ENCODE peak calls at places on chromosome 21, in eight cellular contexts. J is IMR-90, I is A549, Y is HCT116, E is H1, X is SK-N-SH, V is K562, Z is GM12878. L is an unnamed sample.

GRCh38 chr21:31878831-31879230 is 6.0 kb downstream of the HUNK start:
- DNase-seq in J (no peak), I (no peak), Y (no peak), E (no peak), X (no peak), V (no peak), Z (no peak), L (no peak)

GRCh38 chr21:32007461-32007860 is 134.6 kb downstream of the HUNK start:
- DNase-seq in J (peak), I (peak), Y (no peak), E (no peak), X (no peak), V (no peak), Z (no peak), L (no peak)

GRCh38 chr21:25396135-25396711 is 211.1 kb downstream of the MRPL39 start:
- DNase-seq in J (no peak), I (no peak), Y (no peak), E (no peak), X (no peak), V (no peak), Z (peak), L (no peak)

GRCh38 chr21:32734214-32734613 is 6.4 kb upstream of the SYNJ1 start:
- DNase-seq in J (no peak), I (no peak), Y (no peak), E (no peak), X (no peak), V (no peak), Z (no peak), L (no peak)

GRCh38 chr21:36729301-36729970 is 30.5 kb downstream of the SIM2 start:
- DNase-seq in J (no peak), I (no peak), Y (no peak), E (no peak), X (no peak), V (no peak), Z (no peak), L (no peak)

GRCh38 chr21:42190492-42190875 is 28.5 kb upstream of the ABCG1 start:
- DNase-seq in J (no peak), I (no peak), Y (no peak), E (no peak), X (no peak), V (no peak), Z (no peak), L (no peak)

GRCh38 chr21:40215941-40216340 is 348.7 kb downstream of the PCP4 start:
- DNase-seq in J (no peak), I (no peak), Y (no peak), E (no peak), X (no peak), V (no peak), Z (no peak), L (no peak)

GRCh38 chr21:35779690-35780570 is 280.4 kb downstream of the SETD4 start:
- DNase-seq in J (peak), I (no peak), Y (no peak), E (no peak), X (no peak), V (no peak), Z (no peak), L (no peak)

GRCh38 chr21:43207043-43207315 is 38.2 kb downstream of the CRYAA start:
- DNase-seq in J (no peak), I (no peak), Y (no peak), E (no peak), X (no peak), V (no peak), Z (no peak), L (no peak)

GRCh38 chr21:17758703-17759102 is 60.5 kb downstream of the C21orf91 start:
- DNase-seq in J (no peak), I (no peak), Y (no peak), E (no peak), X (no peak), V (peak), Z (no peak), L (no peak)

GRCh38 chr21:28885853-28886177 is 106.9 kb downstream of the LTN1 start:
- DNase-seq in J (no peak), I (no peak), Y (no peak), E (no peak), X (no peak), V (peak), Z (no peak), L (no peak)

GRCh38 chr21:21279193-21279901 is 281.1 kb downstream of the NCAM2 start:
- DNase-seq in J (no peak), I (no peak), Y (no peak), E (no peak), X (no peak), V (no peak), Z (no peak), L (no peak)

GRCh38 chr21:28127390-28127789 is 865.3 kb downstream of the LTN1 start:
- DNase-seq in J (peak), I (no peak), Y (no peak), E (no peak), X (no peak), V (no peak), Z (no peak), L (no peak)

GRCh38 chr21:42779431-42779861 is 99.9 kb downstream of the WDR4 start:
- DNase-seq in J (no peak), I (no peak), Y (no peak), E (no peak), X (no peak), V (no peak), Z (no peak), L (no peak)

GRCh38 chr21:36661511-36662309 is 37.2 kb upstream of the SIM2 start:
- DNase-seq in J (peak), I (peak), Y (peak), E (no peak), X (peak), V (peak), Z (no peak), L (peak)

GRCh38 chr21:19607983-19608668 is 1204.5 kb upstream of the TMPRSS15 start:
- DNase-seq in J (no peak), I (no peak), Y (no peak), E (no peak), X (no peak), V (peak), Z (no peak), L (no peak)

GRCh38 chr21:31190516-31190915 is 152.2 kb upstream of the KRTAP19-8 start:
- DNase-seq in J (no peak), I (no peak), Y (no peak), E (no peak), X (no peak), V (no peak), Z (no peak), L (no peak)

GRCh38 chr21:33434770-33435360 is 31.7 kb downstream of the IFNGR2 start:
- DNase-seq in J (peak), I (peak), Y (no peak), E (no peak), X (no peak), V (peak), Z (peak), L (no peak)

GRCh38 chr21:35508389-35508888 is 459.3 kb upstream of the RUNX1 start:
- DNase-seq in J (peak), I (no peak), Y (peak), E (peak), X (no peak), V (peak), Z (no peak), L (peak)

GRCh38 chr21:29190920-29191319 is 60.5 kb downstream of the MAP3K7CL start:
- DNase-seq in J (peak), I (no peak), Y (no peak), E (no peak), X (no peak), V (no peak), Z (no peak), L (peak)

GRCh38 chr21:42238185-42238934 is 19.4 kb downstream of the ABCG1 start:
- DNase-seq in J (no peak), I (no peak), Y (no peak), E (no peak), X (no peak), V (no peak), Z (peak), L (no peak)

GRCh38 chr21:27466175-27466574 is 499.3 kb upstream of the ADAMTS5 start:
- DNase-seq in J (no peak), I (no peak), Y (no peak), E (no peak), X (no peak), V (no peak), Z (no peak), L (no peak)

GRCh38 chr21:16193758-16194606 is 464.2 kb downstream of the USP25 start:
- DNase-seq in J (peak), I (peak), Y (no peak), E (no peak), X (no peak), V (no peak), Z (no peak), L (no peak)

GRCh38 chr21:39776589-39776988 is 31.6 kb downstream of the IGSF5 start:
- DNase-seq in J (no peak), I (no peak), Y (no peak), E (no peak), X (no peak), V (no peak), Z (no peak), L (no peak)

GRCh38 chr21:46322351-46323226 is 1.1 kb downstream of the C21orf58 start:
- DNase-seq in J (peak), I (no peak), Y (no peak), E (peak), X (no peak), V (peak), Z (no peak), L (no peak)
- TF ChIP-seq RAD21 in J (no peak), I (no peak), Y (no peak), E (no peak), X (no peak), V (no peak), Z (no peak), L (no peak)

GRCh38 chr21:38725196-38726157 is 80.3 kb upstream of the ETS2 start:
- DNase-seq in J (no peak), I (no peak), Y (no peak), E (no peak), X (no peak), V (no peak), Z (no peak), L (no peak)
- TF ChIP-seq RAD21 in J (no peak), I (no peak), Y (no peak), E (no peak), X (no peak), V (no peak), Z (no peak), L (no peak)

DNA sequence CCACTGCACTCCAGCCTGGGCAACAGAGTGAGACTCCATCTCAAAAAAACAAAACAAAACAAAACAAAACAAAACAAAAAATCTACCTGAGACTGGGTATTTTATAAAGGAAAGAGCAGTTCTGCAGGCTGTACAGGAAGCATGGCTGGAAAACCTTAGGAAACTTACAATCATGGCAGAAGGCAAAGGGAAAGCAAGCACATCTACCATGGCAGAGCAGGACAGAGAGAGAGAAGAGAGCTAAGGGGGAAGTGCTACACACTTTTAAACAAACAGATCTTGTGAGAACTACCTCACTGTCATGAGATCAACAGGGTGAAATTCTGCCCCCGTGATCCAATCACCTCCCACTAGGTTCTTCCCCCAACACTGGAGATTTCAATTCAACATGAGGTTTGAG is 198.3 kb upstream of the SAMSN1 start:
- DNase-seq in J (no peak), I (no peak), Y (no peak), E (no peak), X (no peak), V (peak), Z (no peak), L (no peak)
- TF ChIP-seq RAD21 in J (no peak), I (no peak), Y (no peak), E (no peak), X (no peak), V (no peak), Z (no peak), L (no peak)

GRCh38 chr21:45562401-45562800 is 20.2 kb upstream of the SLC19A1 start:
- DNase-seq in J (peak), I (no peak), Y (no peak), E (peak), X (no peak), V (no peak), Z (no peak), L (no peak)
- TF ChIP-seq RAD21 in J (no peak), I (no peak), Y (no peak), E (no peak), X (no peak), V (no peak), Z (no peak), L (no peak)

DNA sequence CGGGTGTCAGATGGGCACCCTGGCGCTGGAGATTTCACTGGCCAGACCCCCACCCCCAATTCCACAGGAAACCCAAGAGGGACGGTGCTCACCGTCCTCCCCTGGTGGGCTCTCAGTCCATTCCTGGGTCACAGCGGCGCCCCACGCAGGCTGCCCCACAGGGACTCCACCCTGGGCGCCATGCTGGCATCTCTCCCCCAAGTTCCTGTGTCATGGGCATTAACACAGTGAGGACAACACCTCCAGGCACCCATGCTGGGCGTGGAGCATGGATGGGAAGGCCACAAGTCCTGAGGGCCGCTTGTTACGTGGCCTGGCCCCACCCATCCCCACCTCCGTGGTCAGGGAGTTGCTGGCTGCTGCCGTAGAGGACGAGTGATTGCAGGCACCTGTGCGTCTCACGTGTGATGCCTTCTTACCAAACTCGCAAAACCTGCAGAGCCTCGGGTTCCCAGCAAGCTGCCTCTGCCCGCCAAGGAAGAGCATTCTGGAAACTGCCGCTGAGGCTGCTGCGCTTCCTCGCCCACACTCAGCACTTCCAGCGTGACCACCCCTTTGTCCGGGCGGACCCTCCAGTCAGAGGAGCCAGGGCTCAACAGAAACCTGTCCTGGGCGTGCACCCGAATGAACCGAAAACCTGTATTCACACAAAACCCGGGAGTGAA is 60.3 kb downstream of the SLX9 start:
- DNase-seq in J (no peak), I (no peak), Y (no peak), E (no peak), X (no peak), V (no peak), Z (no peak), L (no peak)
- TF ChIP-seq RAD21 in J (no peak), I (no peak), Y (no peak), E (no peak), X (no peak), V (no peak), Z (no peak), L (no peak)

GRCh38 chr21:44263768-44264167 is 2.1 kb upstream of the DNMT3L start:
- DNase-seq in J (no peak), I (no peak), Y (no peak), E (no peak), X (no peak), V (no peak), Z (no peak), L (no peak)
- TF ChIP-seq RAD21 in J (no peak), I (no peak), Y (no peak), E (no peak), X (no peak), V (no peak), Z (no peak), L (no peak)